ENCODE peak calls at places on chromosome 19, in seven cellular contexts. One of them, this sample, is unnamed.
A peak's percentile ranks its signal among the peaks of the same experiment; 100 is the strongest.

GRCh38 chr19:3851254-3852176 is 17.3 kb downstream of the ZFR2 start:
- DNase-seq in heart left ventricle: no peak
- DNase-seq in HFF-Myc: no peak
- DNase-seq in neural crest cell: no peak
- DNase-seq in hypothalamus: no peak
- DNase-seq in cardiac fibroblast: peak; percentile 41
- DNase-seq in occipital lobe: no peak
- DNase-seq in this sample: no peak

GRCh38 chr19:57803265-57803593 is 11.5 kb downstream of the ZNF552 start:
- DNase-seq in heart left ventricle: no peak
- DNase-seq in HFF-Myc: no peak
- DNase-seq in neural crest cell: no peak
- DNase-seq in hypothalamus: no peak
- DNase-seq in cardiac fibroblast: no peak
- DNase-seq in occipital lobe: no peak
- DNase-seq in this sample: no peak

GRCh38 chr19:29566496-29567054 is 39.5 kb upstream of the POP4 start:
- DNase-seq in heart left ventricle: no peak
- DNase-seq in HFF-Myc: no peak
- DNase-seq in neural crest cell: no peak
- DNase-seq in hypothalamus: no peak
- DNase-seq in cardiac fibroblast: no peak
- DNase-seq in occipital lobe: no peak
- DNase-seq in this sample: no peak

GRCh38 chr19:32581704-32582164 is 744 bp downstream of the PDCD5 start:
- DNase-seq in heart left ventricle: peak; percentile 15
- DNase-seq in HFF-Myc: no peak
- DNase-seq in neural crest cell: peak; percentile 9
- DNase-seq in hypothalamus: no peak
- DNase-seq in cardiac fibroblast: peak; percentile 78
- DNase-seq in occipital lobe: no peak
- DNase-seq in this sample: peak; percentile 24

GRCh38 chr19:12703056-12703455 is 6.6 kb upstream of the FBXW9 start:
- DNase-seq in heart left ventricle: no peak
- DNase-seq in HFF-Myc: no peak
- DNase-seq in neural crest cell: peak; percentile 50
- DNase-seq in hypothalamus: no peak
- DNase-seq in cardiac fibroblast: peak; percentile 61
- DNase-seq in occipital lobe: no peak
- DNase-seq in this sample: no peak

GRCh38 chr19:13060233-13060963 is 42.3 kb downstream of the LYL1 start:
- DNase-seq in heart left ventricle: peak; percentile 66
- DNase-seq in HFF-Myc: no peak
- DNase-seq in neural crest cell: peak; percentile 28
- DNase-seq in hypothalamus: peak; percentile 33
- DNase-seq in cardiac fibroblast: no peak
- DNase-seq in occipital lobe: peak; percentile 38
- DNase-seq in this sample: peak; percentile 72

GRCh38 chr19:23410155-23410554 is 14.9 kb upstream of the ZNF91 start:
- DNase-seq in heart left ventricle: no peak
- DNase-seq in HFF-Myc: no peak
- DNase-seq in neural crest cell: no peak
- DNase-seq in hypothalamus: no peak
- DNase-seq in cardiac fibroblast: no peak
- DNase-seq in occipital lobe: no peak
- DNase-seq in this sample: no peak

GRCh38 chr19:18470787-18471186 is 32.9 kb upstream of the ISYNA1 start:
- DNase-seq in heart left ventricle: no peak
- DNase-seq in HFF-Myc: no peak
- DNase-seq in neural crest cell: no peak
- DNase-seq in hypothalamus: no peak
- DNase-seq in cardiac fibroblast: no peak
- DNase-seq in occipital lobe: no peak
- DNase-seq in this sample: no peak

GRCh38 chr19:41452584-41453275 is 9.8 kb downstream of the ERICH4 start:
- DNase-seq in heart left ventricle: no peak
- DNase-seq in HFF-Myc: no peak
- DNase-seq in neural crest cell: no peak
- DNase-seq in hypothalamus: no peak
- DNase-seq in cardiac fibroblast: no peak
- DNase-seq in occipital lobe: no peak
- DNase-seq in this sample: no peak

GRCh38 chr19:36113895-36114762 is 546 bp downstream of the POLR2I start:
- DNase-seq in heart left ventricle: peak; percentile 23
- DNase-seq in HFF-Myc: no peak
- DNase-seq in neural crest cell: no peak
- DNase-seq in hypothalamus: no peak
- DNase-seq in cardiac fibroblast: peak; percentile 35
- DNase-seq in occipital lobe: peak; percentile 50
- DNase-seq in this sample: peak; percentile 69

GRCh38 chr19:33671211-33671610 is 49.5 kb downstream of the CHST8 start:
- DNase-seq in heart left ventricle: no peak
- DNase-seq in HFF-Myc: no peak
- DNase-seq in neural crest cell: no peak
- DNase-seq in hypothalamus: no peak
- DNase-seq in cardiac fibroblast: no peak
- DNase-seq in occipital lobe: no peak
- DNase-seq in this sample: no peak

GRCh38 chr19:35710784-35711723 is 6.7 kb downstream of the ZBTB32 start:
- DNase-seq in heart left ventricle: no peak
- DNase-seq in HFF-Myc: no peak
- DNase-seq in neural crest cell: no peak
- DNase-seq in hypothalamus: no peak
- DNase-seq in cardiac fibroblast: no peak
- DNase-seq in occipital lobe: no peak
- DNase-seq in this sample: no peak

GRCh38 chr19:1155352-1156304 is 18.4 kb downstream of the SBNO2 start:
- DNase-seq in heart left ventricle: peak; percentile 12
- DNase-seq in HFF-Myc: no peak
- DNase-seq in neural crest cell: no peak
- DNase-seq in hypothalamus: no peak
- DNase-seq in cardiac fibroblast: peak; percentile 43
- DNase-seq in occipital lobe: no peak
- DNase-seq in this sample: no peak

GRCh38 chr19:51076602-51077213 is 6.0 kb downstream of the KLK14 start:
- DNase-seq in heart left ventricle: no peak
- DNase-seq in HFF-Myc: no peak
- DNase-seq in neural crest cell: no peak
- DNase-seq in hypothalamus: no peak
- DNase-seq in cardiac fibroblast: no peak
- DNase-seq in occipital lobe: no peak
- DNase-seq in this sample: no peak

GRCh38 chr19:32287811-32288227 is 57.6 kb upstream of the ZNF507 start:
- DNase-seq in heart left ventricle: peak; percentile 64
- DNase-seq in HFF-Myc: peak; percentile 41
- DNase-seq in neural crest cell: peak; percentile 59
- DNase-seq in hypothalamus: peak; percentile 3
- DNase-seq in cardiac fibroblast: peak; percentile 86
- DNase-seq in occipital lobe: no peak
- DNase-seq in this sample: peak; percentile 79

GRCh38 chr19:53977991-53978731 is 13.3 kb upstream of the CACNG6 start:
- DNase-seq in heart left ventricle: peak; percentile 73
- DNase-seq in HFF-Myc: no peak
- DNase-seq in neural crest cell: peak; percentile 70
- DNase-seq in hypothalamus: peak; percentile 11
- DNase-seq in cardiac fibroblast: peak; percentile 97
- DNase-seq in occipital lobe: peak; percentile 90
- DNase-seq in this sample: no peak

GRCh38 chr19:1287622-1288527 is 2.2 kb downstream of the EFNA2 start:
- DNase-seq in heart left ventricle: no peak
- DNase-seq in HFF-Myc: no peak
- DNase-seq in neural crest cell: no peak
- DNase-seq in hypothalamus: no peak
- DNase-seq in cardiac fibroblast: no peak
- DNase-seq in occipital lobe: no peak
- DNase-seq in this sample: no peak

GRCh38 chr19:494171-495046 is 1.9 kb upstream of the MADCAM1 start:
- DNase-seq in heart left ventricle: no peak
- DNase-seq in HFF-Myc: no peak
- DNase-seq in neural crest cell: no peak
- DNase-seq in hypothalamus: no peak
- DNase-seq in cardiac fibroblast: no peak
- DNase-seq in occipital lobe: no peak
- DNase-seq in this sample: no peak

GRCh38 chr19:51372649-51373504 is at the start of gene NKG7:
- DNase-seq in heart left ventricle: no peak
- DNase-seq in HFF-Myc: no peak
- DNase-seq in neural crest cell: no peak
- DNase-seq in hypothalamus: no peak
- DNase-seq in cardiac fibroblast: no peak
- DNase-seq in occipital lobe: no peak
- DNase-seq in this sample: no peak

GRCh38 chr19:4012092-4012974 is 4.8 kb downstream of the PIAS4 start:
- DNase-seq in heart left ventricle: no peak
- DNase-seq in HFF-Myc: no peak
- DNase-seq in neural crest cell: no peak
- DNase-seq in hypothalamus: no peak
- DNase-seq in cardiac fibroblast: no peak
- DNase-seq in occipital lobe: no peak
- DNase-seq in this sample: no peak

GRCh38 chr19:3855321-3855720 is 13.5 kb downstream of the ZFR2 start:
- DNase-seq in heart left ventricle: no peak
- DNase-seq in HFF-Myc: no peak
- DNase-seq in neural crest cell: no peak
- DNase-seq in hypothalamus: no peak
- DNase-seq in cardiac fibroblast: no peak
- DNase-seq in occipital lobe: no peak
- DNase-seq in this sample: no peak

GRCh38 chr19:41264581-41265375 is 606 bp downstream of the HNRNPUL1 start:
- DNase-seq in heart left ventricle: peak; percentile 59
- DNase-seq in HFF-Myc: no peak
- DNase-seq in neural crest cell: peak; percentile 39
- DNase-seq in hypothalamus: no peak
- DNase-seq in cardiac fibroblast: peak; percentile 47
- DNase-seq in occipital lobe: peak; percentile 18
- DNase-seq in this sample: peak; percentile 78

GRCh38 chr19:52230685-52231084 is 38.7 kb upstream of the ZNF766 start:
- DNase-seq in heart left ventricle: no peak
- DNase-seq in HFF-Myc: no peak
- DNase-seq in neural crest cell: no peak
- DNase-seq in hypothalamus: no peak
- DNase-seq in cardiac fibroblast: no peak
- DNase-seq in occipital lobe: no peak
- DNase-seq in this sample: no peak

GRCh38 chr19:41887711-41888382 is 4.9 kb downstream of the ARHGEF1 start:
- DNase-seq in heart left ventricle: no peak
- DNase-seq in HFF-Myc: no peak
- DNase-seq in neural crest cell: no peak
- DNase-seq in hypothalamus: peak; percentile 28
- DNase-seq in cardiac fibroblast: peak; percentile 58
- DNase-seq in occipital lobe: peak; percentile 28
- DNase-seq in this sample: no peak

GRCh38 chr19:40501599-40501998 is 34.8 kb downstream of the SPTBN4 start:
- DNase-seq in heart left ventricle: no peak
- DNase-seq in HFF-Myc: no peak
- DNase-seq in neural crest cell: no peak
- DNase-seq in hypothalamus: no peak
- DNase-seq in cardiac fibroblast: no peak
- DNase-seq in occipital lobe: no peak
- DNase-seq in this sample: no peak

GRCh38 chr19:10010247-10010691 is at the start of gene COL5A3:
- DNase-seq in heart left ventricle: peak; percentile 72
- DNase-seq in HFF-Myc: no peak
- DNase-seq in neural crest cell: no peak
- DNase-seq in hypothalamus: no peak
- DNase-seq in cardiac fibroblast: peak; percentile 74
- DNase-seq in occipital lobe: no peak
- DNase-seq in this sample: peak; percentile 43

GRCh38 chr19:34096020-34096915 is 76.0 kb upstream of the LSM14A start:
- DNase-seq in heart left ventricle: no peak
- DNase-seq in HFF-Myc: peak; percentile 14
- DNase-seq in neural crest cell: no peak
- DNase-seq in hypothalamus: no peak
- DNase-seq in cardiac fibroblast: peak; percentile 73
- DNase-seq in occipital lobe: no peak
- DNase-seq in this sample: no peak

GRCh38 chr19:8145969-8146368 is 3.4 kb downstream of the FBN3 start:
- DNase-seq in heart left ventricle: no peak
- DNase-seq in HFF-Myc: no peak
- DNase-seq in neural crest cell: no peak
- DNase-seq in hypothalamus: no peak
- DNase-seq in cardiac fibroblast: no peak
- DNase-seq in occipital lobe: no peak
- DNase-seq in this sample: no peak

GRCh38 chr19:3862826-3863500 is 5.9 kb downstream of the ZFR2 start:
- DNase-seq in heart left ventricle: no peak
- DNase-seq in HFF-Myc: no peak
- DNase-seq in neural crest cell: no peak
- DNase-seq in hypothalamus: no peak
- DNase-seq in cardiac fibroblast: no peak
- DNase-seq in occipital lobe: no peak
- DNase-seq in this sample: no peak

GRCh38 chr19:44051654-44052402 is at the start of gene ZNF223:
- DNase-seq in heart left ventricle: peak; percentile 97
- DNase-seq in HFF-Myc: peak; percentile 70
- DNase-seq in neural crest cell: peak; percentile 80
- DNase-seq in hypothalamus: peak; percentile 94
- DNase-seq in cardiac fibroblast: peak; percentile 92
- DNase-seq in occipital lobe: peak; percentile 97
- DNase-seq in this sample: peak; percentile 93

GRCh38 chr19:36418287-36419001 is at the start of gene ZFP82:
- DNase-seq in heart left ventricle: peak; percentile 87
- DNase-seq in HFF-Myc: peak; percentile 20
- DNase-seq in neural crest cell: peak; percentile 74
- DNase-seq in hypothalamus: peak; percentile 36
- DNase-seq in cardiac fibroblast: peak; percentile 85
- DNase-seq in occipital lobe: peak; percentile 72
- DNase-seq in this sample: peak; percentile 71

GRCh38 chr19:33194527-33194883 is 375 bp downstream of the LRP3 start:
- DNase-seq in heart left ventricle: no peak
- DNase-seq in HFF-Myc: no peak
- DNase-seq in neural crest cell: no peak
- DNase-seq in hypothalamus: no peak
- DNase-seq in cardiac fibroblast: peak; percentile 10
- DNase-seq in occipital lobe: no peak
- DNase-seq in this sample: no peak

GRCh38 chr19:55482967-55483671 is 1.9 kb upstream of the NAT14 start:
- DNase-seq in heart left ventricle: no peak
- DNase-seq in HFF-Myc: no peak
- DNase-seq in neural crest cell: no peak
- DNase-seq in hypothalamus: no peak
- DNase-seq in cardiac fibroblast: no peak
- DNase-seq in occipital lobe: no peak
- DNase-seq in this sample: no peak

GRCh38 chr19:10227215-10227971 is 3.7 kb downstream of the S1PR2 start:
- DNase-seq in heart left ventricle: peak; percentile 19
- DNase-seq in HFF-Myc: no peak
- DNase-seq in neural crest cell: peak; percentile 60
- DNase-seq in hypothalamus: peak; percentile 93
- DNase-seq in cardiac fibroblast: no peak
- DNase-seq in occipital lobe: peak; percentile 88
- DNase-seq in this sample: peak; percentile 68

GRCh38 chr19:58395220-58395978 is at the start of gene RNF225:
- DNase-seq in heart left ventricle: no peak
- DNase-seq in HFF-Myc: no peak
- DNase-seq in neural crest cell: no peak
- DNase-seq in hypothalamus: no peak
- DNase-seq in cardiac fibroblast: no peak
- DNase-seq in occipital lobe: no peak
- DNase-seq in this sample: no peak

GRCh38 chr19:42595550-42596172 is 937 bp upstream of the CEACAM8 start:
- DNase-seq in heart left ventricle: no peak
- DNase-seq in HFF-Myc: no peak
- DNase-seq in neural crest cell: no peak
- DNase-seq in hypothalamus: no peak
- DNase-seq in cardiac fibroblast: no peak
- DNase-seq in occipital lobe: no peak
- DNase-seq in this sample: no peak

GRCh38 chr19:54325194-54325621 is 12.2 kb upstream of the LILRA5 start:
- DNase-seq in heart left ventricle: no peak
- DNase-seq in HFF-Myc: peak; percentile 3
- DNase-seq in neural crest cell: peak; percentile 59
- DNase-seq in hypothalamus: no peak
- DNase-seq in cardiac fibroblast: peak; percentile 59
- DNase-seq in occipital lobe: no peak
- DNase-seq in this sample: no peak

GRCh38 chr19:13155472-13156284 is 5.5 kb downstream of the IER2 start:
- DNase-seq in heart left ventricle: peak; percentile 91
- DNase-seq in HFF-Myc: no peak
- DNase-seq in neural crest cell: peak; percentile 72
- DNase-seq in hypothalamus: no peak
- DNase-seq in cardiac fibroblast: peak; percentile 85
- DNase-seq in occipital lobe: no peak
- DNase-seq in this sample: peak; percentile 85

This sample was measured in ovary.